ENCODE peak calls at places on chromosomes 6 and 20, in six cellular contexts. One of them, this sample, is unnamed.

GRCh38 chr6:9204171-9204570 is 768.8 kb upstream of the SLC35B3 start:
- DNase-seq in heart right ventricle: no peak
- DNase-seq in upper lobe of right lung: no peak
- DNase-seq in breast epithelium: peak; percentile 28
- DNase-seq in cardiac muscle cell: peak; percentile 18
- DNase-seq in right atrium auricular region: no peak
- DNase-seq in this sample: peak; percentile 57

GRCh38 chr6:107323133-107323785 is 136.1 kb downstream of the PDSS2 start:
- DNase-seq in upper lobe of right lung: no peak
- DNase-seq in breast epithelium: no peak
- DNase-seq in heart right ventricle: no peak
- DNase-seq in right atrium auricular region: no peak
- DNase-seq in cardiac muscle cell: peak; percentile 22
- DNase-seq in this sample: no peak

GRCh38 chr6:139708342-139709199 is 334.1 kb upstream of the CITED2 start:
- DNase-seq in heart right ventricle: no peak
- DNase-seq in cardiac muscle cell: peak; percentile 88
- DNase-seq in right atrium auricular region: no peak
- DNase-seq in breast epithelium: no peak
- DNase-seq in upper lobe of right lung: no peak
- DNase-seq in this sample: peak; percentile 53

GRCh38 chr6:98905759-98906158 is 42.0 kb downstream of the FBXL4 start:
- DNase-seq in heart right ventricle: no peak
- DNase-seq in right atrium auricular region: no peak
- DNase-seq in cardiac muscle cell: no peak
- DNase-seq in breast epithelium: no peak
- DNase-seq in upper lobe of right lung: no peak
- DNase-seq in this sample: no peak

GRCh38 chr20:1215386-1216170 is 10.3 kb upstream of the RAD21L1 start:
- DNase-seq in right atrium auricular region: no peak
- DNase-seq in breast epithelium: no peak
- DNase-seq in cardiac muscle cell: no peak
- DNase-seq in heart right ventricle: no peak
- DNase-seq in upper lobe of right lung: no peak
- DNase-seq in this sample: no peak

GRCh38 chr20:17616480-17617211 is 46.8 kb downstream of the DSTN start:
- DNase-seq in right atrium auricular region: peak; percentile 57
- DNase-seq in cardiac muscle cell: no peak
- DNase-seq in heart right ventricle: no peak
- DNase-seq in breast epithelium: peak; percentile 16
- DNase-seq in upper lobe of right lung: peak; percentile 61
- DNase-seq in this sample: no peak

GRCh38 chr6:52598824-52599190 is 21.9 kb upstream of the TRAM2 start:
- DNase-seq in upper lobe of right lung: no peak
- DNase-seq in cardiac muscle cell: no peak
- DNase-seq in right atrium auricular region: no peak
- DNase-seq in heart right ventricle: no peak
- DNase-seq in breast epithelium: no peak
- DNase-seq in this sample: no peak

GRCh38 chr20:48325656-48326433 is 502.0 kb downstream of the PREX1 start:
- DNase-seq in breast epithelium: no peak
- DNase-seq in upper lobe of right lung: no peak
- DNase-seq in right atrium auricular region: no peak
- DNase-seq in heart right ventricle: no peak
- DNase-seq in cardiac muscle cell: no peak
- DNase-seq in this sample: no peak

GRCh38 chr6:119351005-119351394 is 1.4 kb upstream of the MAN1A1 start:
- DNase-seq in breast epithelium: no peak
- DNase-seq in right atrium auricular region: no peak
- DNase-seq in cardiac muscle cell: peak; percentile 73
- DNase-seq in upper lobe of right lung: no peak
- DNase-seq in heart right ventricle: no peak
- DNase-seq in this sample: peak; percentile 53

GRCh38 chr6:912871-913663 is 220.1 kb upstream of the EXOC2 start:
- DNase-seq in upper lobe of right lung: no peak
- DNase-seq in cardiac muscle cell: peak; percentile 16
- DNase-seq in right atrium auricular region: no peak
- DNase-seq in heart right ventricle: no peak
- DNase-seq in breast epithelium: no peak
- DNase-seq in this sample: peak; percentile 44

GRCh38 chr20:50625986-50626677 is 65.2 kb downstream of the RIPOR3 start:
- DNase-seq in cardiac muscle cell: peak; percentile 73
- DNase-seq in upper lobe of right lung: no peak
- DNase-seq in heart right ventricle: peak; percentile 72
- DNase-seq in breast epithelium: no peak
- DNase-seq in right atrium auricular region: peak; percentile 71
- DNase-seq in this sample: no peak

GRCh38 chr6:164286021-164286420 is 871.5 kb downstream of the QKI start:
- DNase-seq in right atrium auricular region: no peak
- DNase-seq in upper lobe of right lung: no peak
- DNase-seq in heart right ventricle: no peak
- DNase-seq in breast epithelium: no peak
- DNase-seq in cardiac muscle cell: peak; percentile 58
- DNase-seq in this sample: no peak

GRCh38 chr6:38713812-38714211 is 1.3 kb upstream of the DNAH8 start:
- DNase-seq in upper lobe of right lung: no peak
- DNase-seq in heart right ventricle: no peak
- DNase-seq in right atrium auricular region: no peak
- DNase-seq in cardiac muscle cell: no peak
- DNase-seq in breast epithelium: no peak
- DNase-seq in this sample: peak; percentile 18

GRCh38 chr6:126432564-126432963 is 92.6 kb downstream of the CENPW start:
- DNase-seq in upper lobe of right lung: no peak
- DNase-seq in cardiac muscle cell: no peak
- DNase-seq in heart right ventricle: no peak
- DNase-seq in breast epithelium: no peak
- DNase-seq in right atrium auricular region: no peak
- DNase-seq in this sample: no peak

GRCh38 chr6:96604420-96604819 is 41.5 kb downstream of the FHL5 start:
- DNase-seq in breast epithelium: no peak
- DNase-seq in cardiac muscle cell: no peak
- DNase-seq in right atrium auricular region: no peak
- DNase-seq in heart right ventricle: no peak
- DNase-seq in upper lobe of right lung: no peak
- DNase-seq in this sample: no peak

GRCh38 chr6:11172501-11173337 is 59.7 kb downstream of the NEDD9 start:
- DNase-seq in heart right ventricle: peak; percentile 65
- DNase-seq in right atrium auricular region: peak; percentile 74
- DNase-seq in breast epithelium: peak; percentile 53
- DNase-seq in cardiac muscle cell: peak; percentile 65
- DNase-seq in upper lobe of right lung: peak; percentile 82
- DNase-seq in this sample: peak; percentile 52

GRCh38 chr6:104212977-104213696 is 646.6 kb downstream of the HACE1 start:
- DNase-seq in right atrium auricular region: no peak
- DNase-seq in cardiac muscle cell: no peak
- DNase-seq in heart right ventricle: no peak
- DNase-seq in upper lobe of right lung: no peak
- DNase-seq in breast epithelium: no peak
- DNase-seq in this sample: no peak

GRCh38 chr20:37566590-37567330 is 39.1 kb upstream of the BLCAP start:
- DNase-seq in right atrium auricular region: peak; percentile 44
- DNase-seq in upper lobe of right lung: no peak
- DNase-seq in heart right ventricle: no peak
- DNase-seq in cardiac muscle cell: no peak
- DNase-seq in breast epithelium: no peak
- DNase-seq in this sample: no peak

GRCh38 chr6:50123686-50124085 is 74.0 kb upstream of the DEFB112 start:
- DNase-seq in upper lobe of right lung: no peak
- DNase-seq in right atrium auricular region: no peak
- DNase-seq in breast epithelium: no peak
- DNase-seq in heart right ventricle: no peak
- DNase-seq in cardiac muscle cell: no peak
- DNase-seq in this sample: no peak

GRCh38 chr6:50124572-50124971 is 74.8 kb upstream of the DEFB112 start:
- DNase-seq in right atrium auricular region: no peak
- DNase-seq in breast epithelium: no peak
- DNase-seq in cardiac muscle cell: no peak
- DNase-seq in upper lobe of right lung: no peak
- DNase-seq in heart right ventricle: no peak
- DNase-seq in this sample: no peak

DNA sequence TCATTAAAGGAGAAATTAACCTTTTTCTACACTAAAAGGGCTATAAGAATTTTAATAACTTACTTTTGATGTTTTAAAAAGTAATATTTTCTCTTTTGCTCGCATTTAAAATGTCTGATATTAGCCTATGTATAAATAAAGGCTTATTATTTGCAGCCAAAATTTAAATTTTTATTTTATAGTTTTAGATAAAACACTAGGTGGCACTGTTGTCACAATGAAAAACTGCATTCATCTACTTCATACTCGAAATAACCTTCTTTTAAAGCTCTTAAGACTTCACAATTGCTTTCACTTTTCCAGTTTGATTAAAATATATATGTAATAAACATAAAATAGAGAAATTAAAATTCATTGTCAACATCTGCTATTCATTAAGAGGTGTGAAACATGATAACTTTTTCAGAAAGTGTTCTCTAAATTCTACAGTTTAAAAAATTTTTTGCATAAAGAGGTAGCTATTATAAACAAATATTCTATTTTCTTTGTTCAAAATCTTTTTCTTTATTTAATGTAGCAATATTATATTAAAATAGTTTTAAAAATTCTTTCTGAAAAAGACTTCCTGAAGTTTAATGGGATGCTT is 78.8 kb upstream of the DEFB112 start:
- DNase-seq in upper lobe of right lung: no peak
- DNase-seq in heart right ventricle: no peak
- DNase-seq in right atrium auricular region: no peak
- DNase-seq in breast epithelium: no peak
- DNase-seq in cardiac muscle cell: peak; percentile 38
- DNase-seq in this sample: no peak
- TF ChIP-seq CTCF in upper lobe of right lung: peak; percentile 50
- TF ChIP-seq CTCF in heart right ventricle: no peak
- TF ChIP-seq CTCF in right atrium auricular region: peak; percentile 62
- TF ChIP-seq CTCF in breast epithelium: no peak
- TF ChIP-seq CTCF in cardiac muscle cell: peak; percentile 42
- TF ChIP-seq CTCF in this sample: peak; percentile 67

GRCh38 chr6:158322724-158323560 is 10.7 kb downstream of the TULP4 start:
- DNase-seq in right atrium auricular region: no peak
- DNase-seq in heart right ventricle: no peak
- DNase-seq in breast epithelium: no peak
- DNase-seq in cardiac muscle cell: peak; percentile 72
- DNase-seq in upper lobe of right lung: no peak
- DNase-seq in this sample: peak; percentile 90

GRCh38 chr6:158324136-158324535 is 11.9 kb downstream of the TULP4 start:
- DNase-seq in breast epithelium: no peak
- DNase-seq in right atrium auricular region: no peak
- DNase-seq in upper lobe of right lung: no peak
- DNase-seq in cardiac muscle cell: no peak
- DNase-seq in heart right ventricle: no peak
- DNase-seq in this sample: no peak

GRCh38 chr6:158322400-158322723 is 10.1 kb downstream of the TULP4 start:
- DNase-seq in heart right ventricle: no peak
- DNase-seq in right atrium auricular region: no peak
- DNase-seq in breast epithelium: no peak
- DNase-seq in upper lobe of right lung: no peak
- DNase-seq in cardiac muscle cell: no peak
- DNase-seq in this sample: no peak

GRCh38 chr6:158321960-158322359 is 9.7 kb downstream of the TULP4 start:
- DNase-seq in cardiac muscle cell: peak; percentile 78
- DNase-seq in right atrium auricular region: no peak
- DNase-seq in breast epithelium: no peak
- DNase-seq in heart right ventricle: no peak
- DNase-seq in upper lobe of right lung: no peak
- DNase-seq in this sample: peak; percentile 51

GRCh38 chr6:158323561-158323958 is 11.3 kb downstream of the TULP4 start:
- DNase-seq in heart right ventricle: no peak
- DNase-seq in breast epithelium: no peak
- DNase-seq in upper lobe of right lung: no peak
- DNase-seq in cardiac muscle cell: no peak
- DNase-seq in right atrium auricular region: no peak
- DNase-seq in this sample: no peak
- H3K27ac ChIP-seq in heart right ventricle: no peak overlapping the region
- H3K27ac ChIP-seq in breast epithelium: no peak overlapping the region
- H3K27ac ChIP-seq in upper lobe of right lung: no peak overlapping the region
- H3K27ac ChIP-seq in cardiac muscle cell: peak overlapping the region; percentile 15
- H3K27ac ChIP-seq in right atrium auricular region: no peak overlapping the region
- H3K27ac ChIP-seq in this sample: peak overlapping the region; percentile 7

GRCh38 chr6:6790891-6791290 is 202.4 kb downstream of the LY86 start:
- DNase-seq in heart right ventricle: no peak
- DNase-seq in upper lobe of right lung: no peak
- DNase-seq in breast epithelium: no peak
- DNase-seq in cardiac muscle cell: no peak
- DNase-seq in right atrium auricular region: no peak
- DNase-seq in this sample: peak; percentile 73

GRCh38 chr6:6795396-6795795 is 206.9 kb downstream of the LY86 start:
- DNase-seq in cardiac muscle cell: no peak
- DNase-seq in heart right ventricle: no peak
- DNase-seq in breast epithelium: no peak
- DNase-seq in right atrium auricular region: no peak
- DNase-seq in upper lobe of right lung: no peak
- DNase-seq in this sample: no peak

GRCh38 chr6:6793388-6794250 is 205.1 kb downstream of the LY86 start:
- DNase-seq in breast epithelium: no peak
- DNase-seq in right atrium auricular region: no peak
- DNase-seq in cardiac muscle cell: no peak
- DNase-seq in upper lobe of right lung: peak; percentile 70
- DNase-seq in heart right ventricle: no peak
- DNase-seq in this sample: no peak

GRCh38 chr6:6788394-6789020 is 200.0 kb downstream of the LY86 start:
- DNase-seq in breast epithelium: no peak
- DNase-seq in heart right ventricle: no peak
- DNase-seq in right atrium auricular region: no peak
- DNase-seq in upper lobe of right lung: no peak
- DNase-seq in cardiac muscle cell: peak; percentile 31
- DNase-seq in this sample: no peak

GRCh38 chr6:6790393-6790792 is 201.9 kb downstream of the LY86 start:
- DNase-seq in cardiac muscle cell: no peak
- DNase-seq in breast epithelium: no peak
- DNase-seq in right atrium auricular region: no peak
- DNase-seq in heart right ventricle: no peak
- DNase-seq in upper lobe of right lung: no peak
- DNase-seq in this sample: no peak
- H3K27me3 ChIP-seq in cardiac muscle cell: no peaks in the 10 kb centered on the region
- H3K27me3 ChIP-seq in breast epithelium: no peaks in the 10 kb centered on the region
- H3K27me3 ChIP-seq in right atrium auricular region: no peaks in the 10 kb centered on the region
- H3K27me3 ChIP-seq in heart right ventricle: no peaks in the 10 kb centered on the region
- H3K27me3 ChIP-seq in upper lobe of right lung: no peaks in the 10 kb centered on the region
- H3K27me3 ChIP-seq in this sample: no peaks in the 10 kb centered on the region

GRCh38 chr6:117399126-117399525 is 26.6 kb downstream of the ROS1 start:
- DNase-seq in cardiac muscle cell: no peak
- DNase-seq in breast epithelium: no peak
- DNase-seq in upper lobe of right lung: no peak
- DNase-seq in heart right ventricle: no peak
- DNase-seq in right atrium auricular region: no peak
- DNase-seq in this sample: no peak

GRCh38 chr6:117401799-117402198 is 23.9 kb downstream of the ROS1 start:
- DNase-seq in cardiac muscle cell: no peak
- DNase-seq in right atrium auricular region: no peak
- DNase-seq in upper lobe of right lung: no peak
- DNase-seq in heart right ventricle: no peak
- DNase-seq in breast epithelium: no peak
- DNase-seq in this sample: no peak

GRCh38 chr6:117396228-117396627 is 29.5 kb downstream of the ROS1 start:
- DNase-seq in cardiac muscle cell: peak; percentile 2
- DNase-seq in breast epithelium: no peak
- DNase-seq in heart right ventricle: no peak
- DNase-seq in right atrium auricular region: no peak
- DNase-seq in upper lobe of right lung: no peak
- DNase-seq in this sample: no peak

GRCh38 chr6:117397536-117398227 is 28.1 kb downstream of the ROS1 start:
- DNase-seq in upper lobe of right lung: no peak
- DNase-seq in right atrium auricular region: no peak
- DNase-seq in breast epithelium: no peak
- DNase-seq in cardiac muscle cell: peak; percentile 47
- DNase-seq in heart right ventricle: no peak
- DNase-seq in this sample: no peak

GRCh38 chr6:117399924-117400323 is 25.8 kb downstream of the ROS1 start:
- DNase-seq in heart right ventricle: no peak
- DNase-seq in upper lobe of right lung: no peak
- DNase-seq in right atrium auricular region: no peak
- DNase-seq in cardiac muscle cell: peak; percentile 21
- DNase-seq in breast epithelium: no peak
- DNase-seq in this sample: no peak
- TF ChIP-seq CTCF in heart right ventricle: no peak
- TF ChIP-seq CTCF in upper lobe of right lung: no peak
- TF ChIP-seq CTCF in right atrium auricular region: no peak
- TF ChIP-seq CTCF in cardiac muscle cell: peak; percentile 38
- TF ChIP-seq CTCF in breast epithelium: no peak
- TF ChIP-seq CTCF in this sample: peak; percentile 51

This sample was measured in foreskin keratinocyte.